ENCODE peak calls at places on chromosomes 5 and 9, in eight cellular contexts. T, U, N, P, S, K, F and E are unnamed samples.

GRCh38 chr5:175202461-175203065 is 241.4 kb downstream of the DRD1 start:
- DNase-seq in T (no peak), U (no peak), N (no peak), P (no peak), S (peak; percentile 71), K (no peak), F (no peak), E (no peak)

GRCh38 chr5:10556331-10556807 is 7.5 kb upstream of the ANKRD33B start:
- DNase-seq in T (no peak), U (no peak), N (no peak), P (no peak), S (peak; percentile 90), K (no peak), F (no peak), E (no peak)

GRCh38 chr5:146731909-146732659 is 146.5 kb downstream of the PPP2R2B start:
- DNase-seq in T (no peak), U (no peak), N (no peak), P (no peak), S (peak; percentile 98), K (no peak), F (no peak), E (no peak)

GRCh38 chr9:82247318-82247717 is 258.7 kb downstream of the SPATA31D1 start:
- DNase-seq in T (no peak), U (no peak), N (no peak), P (no peak), S (peak; percentile 38), K (no peak), F (no peak), E (no peak)

GRCh38 chr9:133207021-133207531 is 2.0 kb downstream of the OBP2B start:
- DNase-seq in T (no peak), U (no peak), N (no peak), P (no peak), S (no peak), K (no peak), F (no peak), E (no peak)

GRCh38 chr9:88313364-88314220 is 74.7 kb upstream of the SPIN1 start:
- DNase-seq in T (no peak), U (no peak), N (no peak), P (no peak), S (no peak), K (no peak), F (no peak), E (no peak)

GRCh38 chr5:40677456-40677855 is 2.3 kb upstream of the PTGER4 start:
- DNase-seq in T (no peak), U (no peak), N (no peak), P (no peak), S (no peak), K (no peak), F (no peak), E (no peak)

GRCh38 chr9:100619665-100620064 is 41.8 kb downstream of the CAVIN4 start:
- DNase-seq in T (no peak), U (no peak), N (no peak), P (no peak), S (no peak), K (no peak), F (no peak), E (no peak)

GRCh38 chr9:126622872-126623271 is 9.1 kb downstream of the LMX1B start:
- DNase-seq in T (no peak), U (no peak), N (no peak), P (no peak), S (no peak), K (no peak), F (no peak), E (no peak)

GRCh38 chr9:93463638-93464248 is 10.4 kb upstream of the FAM120AOS start:
- DNase-seq in T (no peak), U (no peak), N (no peak), P (no peak), S (no peak), K (no peak), F (no peak), E (no peak)

GRCh38 chr5:34686762-34687268 is 30.7 kb downstream of the RAI14 start:
- DNase-seq in T (no peak), U (no peak), N (no peak), P (no peak), S (peak; percentile 100), K (no peak), F (no peak), E (no peak)

GRCh38 chr9:127181595-127182190 is 59.3 kb upstream of the ANGPTL2 start:
- DNase-seq in T (no peak), U (no peak), N (no peak), P (no peak), S (no peak), K (no peak), F (no peak), E (no peak)

GRCh38 chr9:120783611-120784047 is 9.6 kb downstream of the FBXW2 start:
- DNase-seq in T (no peak), U (no peak), N (no peak), P (no peak), S (peak; percentile 97), K (no peak), F (no peak), E (no peak)

GRCh38 chr5:56585973-56586740 is 229.2 kb upstream of the MAP3K1 start:
- DNase-seq in T (no peak), U (peak; percentile 22), N (no peak), P (peak; percentile 74), S (no peak), K (no peak), F (peak; percentile 55), E (peak; percentile 66)

GRCh38 chr5:141753971-141754713 is 72.1 kb upstream of the ARAP3 start:
- DNase-seq in T (no peak), U (peak; percentile 64), N (peak; percentile 3), P (peak; percentile 78), S (peak; percentile 43), K (no peak), F (no peak), E (no peak)

GRCh38 chr9:90142580-90142979 is 500.0 kb downstream of the DIRAS2 start:
- DNase-seq in T (peak; percentile 42), U (peak; percentile 61), N (peak; percentile 34), P (peak; percentile 74), S (peak; percentile 45), K (no peak), F (peak; percentile 81), E (peak; percentile 52)

GRCh38 chr5:8879248-8879647 is 666.6 kb downstream of the SEMA5A start:
- DNase-seq in T (no peak), U (no peak), N (no peak), P (no peak), S (no peak), K (no peak), F (no peak), E (no peak)

GRCh38 chr9:134774991-134775540 is 105.5 kb upstream of the FCN2 start:
- DNase-seq in T (no peak), U (no peak), N (no peak), P (no peak), S (no peak), K (no peak), F (no peak), E (no peak)

GRCh38 chr5:87300176-87300575 is 32.5 kb downstream of the RASA1 start:
- DNase-seq in T (no peak), U (no peak), N (no peak), P (no peak), S (no peak), K (no peak), F (no peak), E (no peak)

GRCh38 chr9:122096620-122097415 is 3.7 kb upstream of the TTLL11 start:
- DNase-seq in T (no peak), U (no peak), N (no peak), P (no peak), S (no peak), K (no peak), F (no peak), E (no peak)

GRCh38 chr5:168217497-168217896 is 73.9 kb upstream of the WWC1 start:
- DNase-seq in T (no peak), U (no peak), N (no peak), P (no peak), S (no peak), K (no peak), F (no peak), E (no peak)

GRCh38 chr5:118008779-118009178 is 979.6 kb downstream of the DTWD2 start:
- DNase-seq in T (no peak), U (no peak), N (no peak), P (no peak), S (no peak), K (no peak), F (no peak), E (no peak)

GRCh38 chr5:96517294-96517693 is 84.2 kb upstream of the PCSK1 start:
- DNase-seq in T (no peak), U (no peak), N (no peak), P (no peak), S (peak; percentile 25), K (no peak), F (peak; percentile 38), E (no peak)

GRCh38 chr9:18893491-18893890 is 139.5 kb downstream of the SAXO1 start:
- DNase-seq in T (no peak), U (no peak), N (no peak), P (no peak), S (no peak), K (no peak), F (no peak), E (no peak)

GRCh38 chr9:122389799-122390481 is 19.1 kb downstream of the PTGS1 start:
- DNase-seq in T (no peak), U (peak; percentile 2), N (no peak), P (no peak), S (peak; percentile 41), K (no peak), F (peak; percentile 11), E (no peak)

GRCh38 chr5:147558131-147558730 is 48.4 kb upstream of the DPYSL3 start:
- DNase-seq in T (no peak), U (no peak), N (no peak), P (no peak), S (no peak), K (no peak), F (no peak), E (no peak)

GRCh38 chr9:135028956-135029355 is 58.5 kb upstream of the OLFM1 start:
- DNase-seq in T (no peak), U (no peak), N (no peak), P (no peak), S (no peak), K (no peak), F (no peak), E (no peak)

GRCh38 chr5:141383345-141383744 is 803 bp downstream of the PCDHGA7 start:
- DNase-seq in T (no peak), U (no peak), N (no peak), P (no peak), S (no peak), K (no peak), F (no peak), E (no peak)